ENCODE peak calls at places on chromosome 1, in eight cellular contexts. N, F, D, S, P, G, O and T are unnamed samples.

GRCh38 chr1:53577141-53578100 is 118.2 kb downstream of the DMRTB1 start:
- DNase-seq in P (no peak), F (no peak), S (no peak), G (no peak), D (no peak), N (no peak), O (no peak), T (no peak)

GRCh38 chr1:2934173-2934540 is 87.1 kb upstream of the ACTRT2 start:
- DNase-seq in N (no peak), F (no peak), D (no peak), G (no peak), P (no peak), S (no peak), O (no peak), T (no peak)

GRCh38 chr1:151508721-151509292 is 2.4 kb upstream of the CGN start:
- DNase-seq in P (no peak), D (no peak), G (no peak), N (no peak), F (no peak), S (no peak), O (no peak), T (no peak)

GRCh38 chr1:72845342-72845741 is 563.0 kb upstream of the NEGR1 start:
- DNase-seq in P (no peak), G (peak; percentile 11), N (no peak), F (no peak), O (no peak), D (no peak), S (no peak), T (no peak)

GRCh38 chr1:33338495-33339211 is 17.8 kb upstream of the A3GALT2 start:
- DNase-seq in G (peak; percentile 60), S (no peak), D (no peak), O (no peak), N (no peak), F (no peak), P (no peak), T (no peak)

GRCh38 chr1:41629571-41629970 is 145.1 kb upstream of the EDN2 start:
- DNase-seq in G (peak; percentile 43), P (no peak), S (no peak), O (no peak), D (no peak), F (no peak), N (no peak), T (no peak)

GRCh38 chr1:23217421-23218115 is at the start of gene HTR1D:
- DNase-seq in P (no peak), N (no peak), F (no peak), G (no peak), O (no peak), D (no peak), S (peak; percentile 29), T (no peak)

GRCh38 chr1:21854090-21854750 is 42.2 kb downstream of the LDLRAD2 start:
- DNase-seq in S (no peak), O (no peak), P (no peak), F (no peak), N (no peak), G (no peak), D (no peak), T (no peak)

GRCh38 chr1:235106457-235106856 is 22.2 kb downstream of the TOMM20 start:
- DNase-seq in P (no peak), N (no peak), G (no peak), F (no peak), D (no peak), S (no peak), O (no peak), T (no peak)

GRCh38 chr1:203359010-203359571 is 8.2 kb upstream of the FMOD start:
- DNase-seq in G (peak; percentile 24), D (no peak), P (no peak), F (no peak), S (no peak), O (no peak), N (no peak), T (no peak)

GRCh38 chr1:54487571-54488050 is 60.4 kb upstream of the ACOT11 start:
- DNase-seq in D (no peak), O (no peak), P (peak; percentile 47), G (no peak), S (no peak), F (no peak), N (no peak), T (no peak)

GRCh38 chr1:245091818-245092637 is 62.8 kb upstream of the KIF26B start:
- DNase-seq in G (peak; percentile 94), F (no peak), O (no peak), S (peak; percentile 89), D (no peak), P (peak; percentile 46), N (no peak), T (peak; percentile 78)

GRCh38 chr1:113557176-113557575 is 166.9 kb downstream of the MAGI3 start:
- DNase-seq in G (no peak), N (no peak), D (no peak), P (no peak), F (no peak), O (no peak), S (no peak), T (no peak)

GRCh38 chr1:97999320-97999719 is 78.5 kb upstream of the DPYD start:
- DNase-seq in O (no peak), F (no peak), G (peak; percentile 62), P (no peak), S (no peak), D (no peak), N (no peak), T (no peak)

GRCh38 chr1:152907686-152908601 is at the start of gene IVL:
- DNase-seq in G (no peak), P (no peak), D (no peak), N (no peak), O (no peak), S (no peak), F (no peak), T (no peak)

GRCh38 chr1:41241748-41242644 is at the start of gene SCMH1:
- DNase-seq in F (peak; percentile 82), N (peak; percentile 42), P (peak; percentile 98), O (peak; percentile 12), G (peak; percentile 66), S (no peak), D (peak; percentile 62), T (no peak)